ENCODE peak calls at places on chromosomes 4 and X, in eight cellular contexts. J is left lung, A is adrenal gland, I is tibial artery, U is mucosa of descending colon, C is Caco-2, G is esophagus muscularis mucosa, Y is HepG2. M is an unnamed sample. For H3K4me1 and H3K9me3, the result is how much of the 10 kb centered on the place peaks cover.

GRCh38 chr4:53614616-53615015 is 23.3 kb upstream of the LNX1 start:
- DNase-seq in J (no peak), A (no peak), I (no peak), U (no peak), C (peak), G (no peak), Y (no peak), M (no peak)

GRCh38 chr4:37455301-37456062 is 210.9 kb downstream of the NWD2 start:
- DNase-seq in J (no peak), A (no peak), I (no peak), U (peak), C (peak), G (no peak), Y (no peak), M (no peak)

GRCh38 chr4:151202851-151203455 is 74.0 kb upstream of the PRSS48 start:
- DNase-seq in J (no peak), A (no peak), I (no peak), U (no peak), C (no peak), G (peak), Y (no peak), M (no peak)

GRCh38 chr4:169338246-169338645 is 67.5 kb upstream of the SH3RF1 start:
- DNase-seq in J (no peak), A (no peak), I (no peak), U (no peak), C (no peak), G (no peak), Y (no peak), M (no peak)

GRCh38 chr4:94995684-94996394 is 238.1 kb downstream of the BMPR1B start:
- DNase-seq in J (no peak), A (no peak), I (peak), U (no peak), C (no peak), G (no peak), Y (no peak), M (peak)

GRCh38 chr4:82431026-82431745 is 796 bp downstream of the ENOPH1 start:
- DNase-seq in J (peak), A (peak), I (peak), U (peak), C (peak), G (no peak), Y (no peak), M (peak)

GRCh38 chr4:14855719-14856075 is 146.6 kb upstream of the CPEB2 start:
- DNase-seq in J (no peak), A (no peak), I (no peak), U (no peak), C (no peak), G (no peak), Y (no peak), M (no peak)

GRCh38 chr4:20612313-20612712 is 87.9 kb upstream of the PACRGL start:
- DNase-seq in J (no peak), A (no peak), I (no peak), U (no peak), C (no peak), G (no peak), Y (no peak), M (no peak)

GRCh38 chr4:158159054-158159717 is 13.6 kb downstream of the GASK1B start:
- DNase-seq in J (no peak), A (no peak), I (no peak), U (no peak), C (no peak), G (no peak), Y (no peak), M (no peak)

GRCh38 chr4:185145572-185145971 is 2.5 kb downstream of the SLC25A4 start:
- DNase-seq in J (no peak), A (peak), I (peak), U (no peak), C (no peak), G (peak), Y (no peak), M (no peak)

GRCh38 chr4:38469410-38469809 is 194.6 kb upstream of the KLF3 start:
- DNase-seq in J (no peak), A (no peak), I (no peak), U (no peak), C (no peak), G (peak), Y (no peak), M (no peak)

GRCh38 chr4:74481891-74482609 is 37.1 kb downstream of the AREG start:
- DNase-seq in J (no peak), A (no peak), I (no peak), U (no peak), C (no peak), G (no peak), Y (no peak), M (no peak)

GRCh38 chr4:56049428-56050212 is 100.9 kb downstream of the CEP135 start:
- DNase-seq in J (no peak), A (peak), I (no peak), U (peak), C (peak), G (no peak), Y (no peak), M (peak)

GRCh38 chr4:5821665-5822358 is 71.1 kb downstream of the CRMP1 start:
- DNase-seq in J (no peak), A (no peak), I (no peak), U (no peak), C (no peak), G (no peak), Y (no peak), M (no peak)

GRCh38 chr4:145776208-145776607 is 96.3 kb downstream of the C4orf51 start:
- DNase-seq in J (no peak), A (no peak), I (no peak), U (no peak), C (no peak), G (peak), Y (no peak), M (no peak)

GRCh38 chr4:117691572-117692351 is 342.5 kb upstream of the NDST3 start:
- DNase-seq in J (no peak), A (no peak), I (no peak), U (no peak), C (no peak), G (no peak), Y (no peak), M (no peak)

GRCh38 chr4:111630705-111631104 is 514.5 kb upstream of the FAM241A start:
- DNase-seq in J (no peak), A (no peak), I (no peak), U (no peak), C (no peak), G (no peak), Y (peak), M (no peak)

GRCh38 chrX:122945328-122945727 is 238.8 kb upstream of the GRIA3 start:
- DNase-seq in J (no peak), A (no peak), I (no peak), U (no peak), C (no peak), G (no peak), Y (no peak), M (no peak)

GRCh38 chr4:112167790-112168189 is 22.5 kb downstream of the FAM241A start:
- DNase-seq in J (no peak), A (no peak), I (no peak), U (no peak), C (no peak), G (no peak), Y (no peak), M (no peak)

GRCh38 chr4:39710098-39710896 is 12.4 kb downstream of the UBE2K start:
- DNase-seq in J (no peak), A (no peak), I (no peak), U (no peak), C (no peak), G (no peak), Y (no peak), M (no peak)

GRCh38 chrX:13223868-13224555 is 95.8 kb downstream of the ATXN3L start:
- DNase-seq in J (no peak), A (no peak), I (no peak), U (no peak), C (no peak), G (no peak), Y (peak), M (no peak)

GRCh38 chr4:5893591-5893990 is 705 bp upstream of the CRMP1 start:
- DNase-seq in J (no peak), A (no peak), I (no peak), U (no peak), C (no peak), G (no peak), Y (no peak), M (no peak)

GRCh38 chr4:178462710-178463109 is 1020.5 kb upstream of the AGA start:
- DNase-seq in J (no peak), A (no peak), I (no peak), U (no peak), C (peak), G (no peak), Y (no peak), M (no peak)

GRCh38 chr4:110622841-110623709 is at the start of gene PITX2:
- DNase-seq in J (peak), A (peak), I (no peak), U (peak), C (peak), G (peak), Y (no peak), M (peak)

GRCh38 chrX:69133561-69134542 is 31.4 kb downstream of the PJA1 start:
- DNase-seq in J (no peak), A (peak), I (no peak), U (no peak), C (peak), G (no peak), Y (peak), M (peak)

GRCh38 chr4:156538651-156539285 is 432.8 kb downstream of the PDGFC start:
- DNase-seq in J (no peak), A (no peak), I (no peak), U (no peak), C (no peak), G (no peak), Y (no peak), M (no peak)

GRCh38 chr4:7893539-7893938 is 46.1 kb downstream of the AFAP1 start:
- DNase-seq in J (no peak), A (no peak), I (no peak), U (no peak), C (no peak), G (no peak), Y (no peak), M (no peak)

GRCh38 chrX:45401923-45402322 is 201.2 kb upstream of the DIPK2B start:
- DNase-seq in J (no peak), A (no peak), I (no peak), U (no peak), C (no peak), G (no peak), Y (no peak), M (no peak)

GRCh38 chrX:24902808-24903207 is 113.0 kb downstream of the ARX start:
- DNase-seq in J (no peak), A (no peak), I (no peak), U (no peak), C (no peak), G (no peak), Y (no peak), M (no peak)

GRCh38 chr4:738781-739280 is 33.2 kb downstream of the PCGF3 start:
- DNase-seq in J (no peak), A (no peak), I (no peak), U (peak), C (no peak), G (no peak), Y (no peak), M (no peak)

GRCh38 chr4:7736436-7737267 is 203.0 kb downstream of the AFAP1 start:
- DNase-seq in J (no peak), A (no peak), I (no peak), U (no peak), C (no peak), G (no peak), Y (no peak), M (no peak)

GRCh38 chr4:53132117-53132889 is 233.6 kb downstream of the SCFD2 start:
- DNase-seq in J (no peak), A (no peak), I (no peak), U (no peak), C (no peak), G (no peak), Y (no peak), M (no peak)

GRCh38 chrX:54178100-54178940 is 4.7 kb downstream of the FAM120C start:
- DNase-seq in J (no peak), A (no peak), I (no peak), U (no peak), C (no peak), G (no peak), Y (peak), M (no peak)

GRCh38 chrX:153060095-153060445 is 3.8 kb downstream of the PNMA3 start:
- DNase-seq in J (no peak), A (no peak), I (no peak), U (no peak), C (no peak), G (no peak), Y (no peak), M (no peak)

GRCh38 chr4:120926358-120927025 is 4.0 kb upstream of the PRDM5 start:
- DNase-seq in J (no peak), A (no peak), I (no peak), U (no peak), C (no peak), G (no peak), Y (no peak), M (no peak)

GRCh38 chrX:19839770-19840254 is 47.6 kb downstream of the SH3KBP1 start:
- DNase-seq in J (no peak), A (no peak), I (no peak), U (no peak), C (no peak), G (no peak), Y (no peak), M (no peak)

GRCh38 chr4:85759392-85759791 is 284.4 kb downstream of the ARHGAP24 start:
- DNase-seq in J (no peak), A (no peak), I (no peak), U (no peak), C (no peak), G (no peak), Y (no peak), M (no peak)

GRCh38 chr4:13248621-13249298 is 235.4 kb downstream of the RAB28 start:
- DNase-seq in J (no peak), A (no peak), I (no peak), U (no peak), C (no peak), G (no peak), Y (peak), M (no peak)
- TF ChIP-seq CTCF in J (no peak), A (no peak), I (no peak), U (no peak), C (peak), G (no peak), Y (peak), M (no peak)

DNA sequence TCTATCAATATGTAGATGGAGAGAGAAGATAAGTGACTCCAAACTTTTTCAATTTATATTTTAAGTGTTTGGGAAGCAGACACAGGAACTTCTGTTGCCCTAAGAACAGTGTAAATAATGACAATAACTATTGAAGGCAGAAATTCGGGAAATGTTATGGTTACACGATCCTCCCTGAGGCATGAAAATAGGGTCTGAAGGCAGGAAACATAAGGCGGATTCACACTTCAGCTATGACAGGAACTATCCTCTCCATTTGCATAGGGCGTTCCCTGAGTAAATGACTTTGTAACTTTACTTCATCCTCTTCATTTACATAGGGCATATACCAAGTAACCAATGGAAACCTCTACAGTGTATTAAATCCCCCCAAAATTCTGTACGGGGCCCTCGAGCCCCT is 2504.4 kb downstream of the ARAP2 start:
- DNase-seq in J (no peak), A (no peak), I (no peak), U (no peak), C (no peak), G (no peak), Y (no peak), M (no peak)
- H3K4me1 ChIP-seq in J (under half), A (under half), I (under half), U (under half), C (under half), G (under half), Y (under half), M (under half)

GRCh38 chrX:78643874-78644273 is 15.3 kb downstream of the RTL3 start:
- DNase-seq in J (no peak), A (no peak), I (no peak), U (no peak), C (no peak), G (no peak), Y (no peak), M (no peak)

GRCh38 chrX:78643106-78643505 is 16.0 kb downstream of the RTL3 start:
- DNase-seq in J (no peak), A (no peak), I (no peak), U (no peak), C (no peak), G (no peak), Y (no peak), M (no peak)
- H3K9me3 ChIP-seq in J (under half), A (under half), I (under half), U (under half), C (under half), G (under half), Y (under half), M (under half)

GRCh38 chr4:168128601-168129000 is 36.3 kb downstream of the ANXA10 start:
- DNase-seq in J (no peak), A (no peak), I (no peak), U (no peak), C (no peak), G (no peak), Y (no peak), M (no peak)
- TF ChIP-seq CTCF in J (no peak), A (no peak), I (no peak), U (no peak), C (no peak), G (no peak), Y (no peak), M (no peak)

GRCh38 chr4:183147983-183148382 is 48.9 kb downstream of the WWC2 start:
- DNase-seq in J (no peak), A (no peak), I (no peak), U (no peak), C (no peak), G (no peak), Y (no peak), M (no peak)
- H3K4me1 ChIP-seq in J (under half), A (under half), I (under half), U (under half), C (under half), G (under half), Y (half or more), M (under half)

GRCh38 chrX:52574416-52575275 is 57.8 kb upstream of the XAGE1B start:
- DNase-seq in J (no peak), A (peak), I (no peak), U (no peak), C (peak), G (peak), Y (peak), M (peak)
- H3K9me3 ChIP-seq in J (under half), A (under half), I (under half), U (under half), C (under half), G (under half), Y (under half), M (under half)

M was measured in thyroid gland.